ENCODE peak calls at places on chromosomes 11 and 22, in five cellular contexts. One of them, this sample, is unnamed.

GRCh38 chr11:25423436-25424184 is 908.3 kb upstream of the ANO3 start:
- DNase-seq in breast epithelium: no peak
- DNase-seq in NB4: no peak
- DNase-seq in ovary: no peak
- DNase-seq in adrenal gland: no peak
- DNase-seq in this sample: no peak

GRCh38 chr11:119179983-119180382 is 5.3 kb upstream of the NHERF4 start:
- DNase-seq in breast epithelium: no peak
- DNase-seq in NB4: no peak
- DNase-seq in ovary: no peak
- DNase-seq in adrenal gland: no peak
- DNase-seq in this sample: no peak

GRCh38 chr22:46088541-46089311 is 61.6 kb upstream of the PPARA start:
- DNase-seq in breast epithelium: peak; percentile 85
- DNase-seq in NB4: no peak
- DNase-seq in ovary: peak; percentile 50
- DNase-seq in adrenal gland: peak; percentile 74
- DNase-seq in this sample: peak; percentile 77

GRCh38 chr11:86676533-86677154 is 4.2 kb upstream of the ME3 start:
- DNase-seq in breast epithelium: no peak
- DNase-seq in NB4: peak; percentile 48
- DNase-seq in ovary: no peak
- DNase-seq in adrenal gland: no peak
- DNase-seq in this sample: no peak

GRCh38 chr11:121936781-121937447 is 179.1 kb downstream of the BLID start:
- DNase-seq in breast epithelium: no peak
- DNase-seq in NB4: no peak
- DNase-seq in ovary: no peak
- DNase-seq in adrenal gland: no peak
- DNase-seq in this sample: no peak

GRCh38 chr22:23075050-23075449 is 4.7 kb downstream of the GNAZ start:
- DNase-seq in breast epithelium: no peak
- DNase-seq in NB4: no peak
- DNase-seq in ovary: no peak
- DNase-seq in adrenal gland: no peak
- DNase-seq in this sample: no peak

GRCh38 chr11:46857666-46858065 is 11.6 kb upstream of the CKAP5 start:
- DNase-seq in breast epithelium: no peak
- DNase-seq in NB4: no peak
- DNase-seq in ovary: no peak
- DNase-seq in adrenal gland: no peak
- DNase-seq in this sample: no peak

GRCh38 chr11:115501895-115502589 is 2.2 kb downstream of the CADM1 start:
- DNase-seq in breast epithelium: no peak
- DNase-seq in NB4: peak; percentile 4
- DNase-seq in ovary: no peak
- DNase-seq in adrenal gland: no peak
- DNase-seq in this sample: no peak

GRCh38 chr11:36409152-36409713 is 100.8 kb downstream of the TRAF6 start:
- DNase-seq in breast epithelium: no peak
- DNase-seq in NB4: peak; percentile 44
- DNase-seq in ovary: no peak
- DNase-seq in adrenal gland: no peak
- DNase-seq in this sample: no peak

GRCh38 chr11:114076974-114077373 is 17.5 kb downstream of the ZBTB16 start:
- DNase-seq in breast epithelium: no peak
- DNase-seq in NB4: no peak
- DNase-seq in ovary: no peak
- DNase-seq in adrenal gland: no peak
- DNase-seq in this sample: no peak
- H3K4me3 ChIP-seq in breast epithelium: peak overlapping the region; percentile 22
- H3K4me3 ChIP-seq in NB4: peak overlapping the region; percentile 13
- H3K4me3 ChIP-seq in ovary: no peak overlapping the region
- H3K4me3 ChIP-seq in adrenal gland: no peak overlapping the region
- H3K4me3 ChIP-seq in this sample: peak overlapping the region; percentile 21

GRCh38 chr11:2102132-2102882 is 36.9 kb downstream of the IGF2 start:
- DNase-seq in breast epithelium: no peak
- DNase-seq in NB4: peak; percentile 18
- DNase-seq in ovary: no peak
- DNase-seq in adrenal gland: no peak
- DNase-seq in this sample: no peak

GRCh38 chr11:2101171-2101675 is 38.0 kb downstream of the IGF2 start:
- DNase-seq in breast epithelium: no peak
- DNase-seq in NB4: no peak
- DNase-seq in ovary: no peak
- DNase-seq in adrenal gland: no peak
- DNase-seq in this sample: no peak

GRCh38 chr11:2098691-2099522 is 40.3 kb downstream of the IGF2 start:
- DNase-seq in breast epithelium: no peak
- DNase-seq in NB4: no peak
- DNase-seq in ovary: no peak
- DNase-seq in adrenal gland: no peak
- DNase-seq in this sample: no peak

GRCh38 chr11:2099523-2100316 is 39.5 kb downstream of the IGF2 start:
- DNase-seq in breast epithelium: peak; percentile 63
- DNase-seq in NB4: no peak
- DNase-seq in ovary: no peak
- DNase-seq in adrenal gland: no peak
- DNase-seq in this sample: no peak

GRCh38 chr11:2100361-2101170 is 38.6 kb downstream of the IGF2 start:
- DNase-seq in breast epithelium: no peak
- DNase-seq in NB4: no peak
- DNase-seq in ovary: no peak
- DNase-seq in adrenal gland: no peak
- DNase-seq in this sample: no peak
- TF ChIP-seq POLR2A in breast epithelium: no peak
- TF ChIP-seq POLR2A in NB4: no peak
- TF ChIP-seq POLR2A in ovary: no peak
- TF ChIP-seq POLR2A in adrenal gland: no peak
- TF ChIP-seq POLR2A in this sample: no peak

DNA sequence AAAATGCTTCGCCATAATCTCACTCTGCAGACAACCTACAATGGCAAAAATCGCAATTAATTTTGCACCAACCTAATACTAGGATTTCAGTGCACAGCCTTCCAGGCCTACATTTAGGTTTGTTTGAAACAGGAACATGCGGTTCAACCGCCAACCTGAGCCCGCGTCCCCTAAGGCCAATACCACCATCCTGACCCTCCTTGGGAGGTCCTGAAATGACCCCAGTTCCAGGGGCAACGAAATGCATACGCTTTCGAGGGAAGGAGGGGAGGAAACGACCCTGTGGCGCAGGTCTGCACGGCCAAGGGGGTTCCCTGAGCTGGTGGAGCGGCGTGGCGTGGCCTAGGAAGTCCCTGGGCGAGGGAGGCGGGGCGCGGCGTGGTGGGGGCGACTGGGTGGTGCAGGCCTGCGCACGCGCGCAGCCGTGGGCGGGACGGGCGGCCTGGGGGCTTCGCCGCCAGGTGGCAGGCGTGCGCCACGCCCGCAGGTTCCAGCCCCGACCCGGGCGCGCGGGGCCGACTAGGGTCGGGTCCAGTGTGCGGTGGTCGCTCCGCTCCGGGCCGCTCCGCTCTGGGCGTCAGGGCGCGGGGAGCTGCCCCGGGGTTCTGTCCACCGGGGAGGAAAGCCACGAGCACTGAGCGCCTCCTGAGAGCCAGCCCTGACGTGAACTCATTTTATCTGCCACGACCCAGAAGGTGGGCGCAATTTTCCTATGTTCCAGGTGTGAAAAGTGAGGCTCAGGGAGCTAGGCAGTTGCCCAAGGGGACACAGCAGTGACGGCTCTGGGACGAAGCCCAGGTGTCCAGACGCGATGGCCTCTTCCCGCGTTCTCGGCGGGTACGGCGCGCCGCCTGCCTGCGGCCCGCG is 94.2 kb downstream of the SWAP70 start:
- DNase-seq in breast epithelium: peak; percentile 66
- DNase-seq in NB4: peak; percentile 94
- DNase-seq in ovary: peak; percentile 86
- DNase-seq in adrenal gland: peak; percentile 90
- DNase-seq in this sample: peak; percentile 73
- H3K4me3 ChIP-seq in breast epithelium: peak overlapping the region; percentile 62
- H3K4me3 ChIP-seq in NB4: peak overlapping the region; percentile 62
- H3K4me3 ChIP-seq in ovary: peak overlapping the region; percentile 56
- H3K4me3 ChIP-seq in adrenal gland: peak overlapping the region; percentile 28
- H3K4me3 ChIP-seq in this sample: peak overlapping the region; percentile 73

GRCh38 chr11:68841718-68842426 is at the start of gene CPT1A:
- DNase-seq in breast epithelium: peak; percentile 59
- DNase-seq in NB4: peak; percentile 88
- DNase-seq in ovary: peak; percentile 75
- DNase-seq in adrenal gland: peak; percentile 80
- DNase-seq in this sample: peak; percentile 58
- TF ChIP-seq POLR2A in breast epithelium: no peak
- TF ChIP-seq POLR2A in NB4: peak; percentile 34
- TF ChIP-seq POLR2A in ovary: peak; percentile 51
- TF ChIP-seq POLR2A in adrenal gland: peak; percentile 86
- TF ChIP-seq POLR2A in this sample: peak; percentile 86